ENCODE peak calls at places on chromosome 13, in ten cellular contexts. One of them, this sample, is unnamed.
A peak's percentile ranks its signal among the peaks of the same experiment; 100 is the strongest.

GRCh38 chr13:45715351-45715750 is 13.2 kb downstream of the CBY2 start:
- DNase-seq in AG04449: no peak
- DNase-seq in NCI-H345: no peak
- DNase-seq in lung microvascular endothelial cell: no peak
- DNase-seq in Panc1: no peak
- DNase-seq in uterus: no peak
- DNase-seq in KBM-7: no peak
- DNase-seq in fibroblast of lung: no peak
- DNase-seq in midbrain: no peak
- DNase-seq in prostate gland: no peak
- DNase-seq in this sample: no peak

GRCh38 chr13:39918837-39919236 is 263.4 kb downstream of the COG6 start:
- DNase-seq in AG04449: no peak
- DNase-seq in NCI-H345: no peak
- DNase-seq in lung microvascular endothelial cell: no peak
- DNase-seq in Panc1: no peak
- DNase-seq in uterus: no peak
- DNase-seq in KBM-7: no peak
- DNase-seq in fibroblast of lung: no peak
- DNase-seq in midbrain: no peak
- DNase-seq in prostate gland: no peak
- DNase-seq in this sample: no peak

GRCh38 chr13:93767231-93767916 is 540.8 kb downstream of the GPC6 start:
- DNase-seq in AG04449: no peak
- DNase-seq in NCI-H345: no peak
- DNase-seq in lung microvascular endothelial cell: no peak
- DNase-seq in Panc1: no peak
- DNase-seq in uterus: no peak
- DNase-seq in KBM-7: no peak
- DNase-seq in fibroblast of lung: no peak
- DNase-seq in midbrain: no peak
- DNase-seq in prostate gland: no peak
- DNase-seq in this sample: no peak

GRCh38 chr13:78499802-78500201 is 103.5 kb downstream of the POU4F1 start:
- DNase-seq in AG04449: no peak
- DNase-seq in NCI-H345: no peak
- DNase-seq in lung microvascular endothelial cell: no peak
- DNase-seq in Panc1: no peak
- DNase-seq in uterus: no peak
- DNase-seq in KBM-7: no peak
- DNase-seq in fibroblast of lung: no peak
- DNase-seq in midbrain: no peak
- DNase-seq in prostate gland: no peak
- DNase-seq in this sample: no peak

GRCh38 chr13:34011552-34012085 is 193.7 kb downstream of the RFC3 start:
- DNase-seq in AG04449: no peak
- DNase-seq in NCI-H345: peak; percentile 62
- DNase-seq in lung microvascular endothelial cell: no peak
- DNase-seq in Panc1: no peak
- DNase-seq in uterus: no peak
- DNase-seq in KBM-7: no peak
- DNase-seq in fibroblast of lung: no peak
- DNase-seq in midbrain: no peak
- DNase-seq in prostate gland: no peak
- DNase-seq in this sample: no peak

GRCh38 chr13:71867101-71867814 is at the start of gene DACH1:
- DNase-seq in AG04449: no peak
- DNase-seq in NCI-H345: peak; percentile 71
- DNase-seq in lung microvascular endothelial cell: no peak
- DNase-seq in Panc1: no peak
- DNase-seq in uterus: peak; percentile 41
- DNase-seq in KBM-7: peak; percentile 75
- DNase-seq in fibroblast of lung: peak; percentile 83
- DNase-seq in midbrain: no peak
- DNase-seq in prostate gland: peak; percentile 77
- DNase-seq in this sample: peak; percentile 36

GRCh38 chr13:75798353-75799245 is 162.5 kb downstream of the LMO7 start:
- DNase-seq in AG04449: no peak
- DNase-seq in NCI-H345: no peak
- DNase-seq in lung microvascular endothelial cell: peak; percentile 11
- DNase-seq in Panc1: peak; percentile 57
- DNase-seq in uterus: no peak
- DNase-seq in KBM-7: no peak
- DNase-seq in fibroblast of lung: no peak
- DNase-seq in midbrain: no peak
- DNase-seq in prostate gland: no peak
- DNase-seq in this sample: no peak

GRCh38 chr13:75812751-75813181 is 176.6 kb downstream of the LMO7 start:
- DNase-seq in AG04449: no peak
- DNase-seq in NCI-H345: no peak
- DNase-seq in lung microvascular endothelial cell: peak; percentile 23
- DNase-seq in Panc1: no peak
- DNase-seq in uterus: no peak
- DNase-seq in KBM-7: no peak
- DNase-seq in fibroblast of lung: peak; percentile 60
- DNase-seq in midbrain: no peak
- DNase-seq in prostate gland: no peak
- DNase-seq in this sample: no peak

GRCh38 chr13:45511310-45512147 is 46.8 kb downstream of the COG3 start:
- DNase-seq in AG04449: no peak
- DNase-seq in NCI-H345: peak; percentile 49
- DNase-seq in lung microvascular endothelial cell: peak; percentile 81
- DNase-seq in Panc1: peak; percentile 52
- DNase-seq in uterus: peak; percentile 24
- DNase-seq in KBM-7: peak; percentile 82
- DNase-seq in fibroblast of lung: peak; percentile 84
- DNase-seq in midbrain: peak; percentile 80
- DNase-seq in prostate gland: peak; percentile 34
- DNase-seq in this sample: no peak

GRCh38 chr13:27125357-27126282 is 46.0 kb downstream of the USP12 start:
- DNase-seq in AG04449: no peak
- DNase-seq in NCI-H345: peak; percentile 84
- DNase-seq in lung microvascular endothelial cell: no peak
- DNase-seq in Panc1: no peak
- DNase-seq in uterus: no peak
- DNase-seq in KBM-7: no peak
- DNase-seq in fibroblast of lung: no peak
- DNase-seq in midbrain: no peak
- DNase-seq in prostate gland: no peak
- DNase-seq in this sample: no peak

GRCh38 chr13:100473087-100473486 is 115.5 kb downstream of the GGACT start:
- DNase-seq in AG04449: no peak
- DNase-seq in NCI-H345: no peak
- DNase-seq in lung microvascular endothelial cell: no peak
- DNase-seq in Panc1: no peak
- DNase-seq in uterus: no peak
- DNase-seq in KBM-7: no peak
- DNase-seq in fibroblast of lung: no peak
- DNase-seq in midbrain: no peak
- DNase-seq in prostate gland: no peak
- DNase-seq in this sample: no peak

GRCh38 chr13:41960195-41960699 is 662 bp downstream of the VWA8 start:
- DNase-seq in AG04449: no peak
- DNase-seq in NCI-H345: no peak
- DNase-seq in lung microvascular endothelial cell: peak; percentile 3
- DNase-seq in Panc1: no peak
- DNase-seq in uterus: no peak
- DNase-seq in KBM-7: peak; percentile 50
- DNase-seq in fibroblast of lung: peak; percentile 47
- DNase-seq in midbrain: no peak
- DNase-seq in prostate gland: no peak
- DNase-seq in this sample: no peak

GRCh38 chr13:50326746-50327145 is 311.5 kb downstream of the KCNRG start:
- DNase-seq in AG04449: no peak
- DNase-seq in NCI-H345: no peak
- DNase-seq in lung microvascular endothelial cell: no peak
- DNase-seq in Panc1: no peak
- DNase-seq in uterus: no peak
- DNase-seq in KBM-7: peak; percentile 63
- DNase-seq in fibroblast of lung: no peak
- DNase-seq in midbrain: no peak
- DNase-seq in prostate gland: no peak
- DNase-seq in this sample: no peak

GRCh38 chr13:34347784-34348573 is 530.0 kb downstream of the RFC3 start:
- DNase-seq in AG04449: no peak
- DNase-seq in NCI-H345: peak; percentile 21
- DNase-seq in lung microvascular endothelial cell: no peak
- DNase-seq in Panc1: no peak
- DNase-seq in uterus: no peak
- DNase-seq in KBM-7: no peak
- DNase-seq in fibroblast of lung: no peak
- DNase-seq in midbrain: no peak
- DNase-seq in prostate gland: peak; percentile 64
- DNase-seq in this sample: no peak

GRCh38 chr13:34849406-34849805 is 92.7 kb upstream of the NBEA start:
- DNase-seq in AG04449: no peak
- DNase-seq in NCI-H345: no peak
- DNase-seq in lung microvascular endothelial cell: no peak
- DNase-seq in Panc1: no peak
- DNase-seq in uterus: no peak
- DNase-seq in KBM-7: no peak
- DNase-seq in fibroblast of lung: no peak
- DNase-seq in midbrain: no peak
- DNase-seq in prostate gland: no peak
- DNase-seq in this sample: no peak

GRCh38 chr13:75993823-75994222 is 357.7 kb downstream of the LMO7 start:
- DNase-seq in AG04449: no peak
- DNase-seq in NCI-H345: no peak
- DNase-seq in lung microvascular endothelial cell: no peak
- DNase-seq in Panc1: no peak
- DNase-seq in uterus: no peak
- DNase-seq in KBM-7: no peak
- DNase-seq in fibroblast of lung: no peak
- DNase-seq in midbrain: no peak
- DNase-seq in prostate gland: no peak
- DNase-seq in this sample: no peak

GRCh38 chr13:98839826-98840769 is 87.6 kb upstream of the SLC15A1 start:
- DNase-seq in AG04449: no peak
- DNase-seq in NCI-H345: peak; percentile 31
- DNase-seq in lung microvascular endothelial cell: peak; percentile 77
- DNase-seq in Panc1: peak; percentile 25
- DNase-seq in uterus: peak; percentile 31
- DNase-seq in KBM-7: peak; percentile 55
- DNase-seq in fibroblast of lung: peak; percentile 62
- DNase-seq in midbrain: peak; percentile 67
- DNase-seq in prostate gland: peak; percentile 43
- DNase-seq in this sample: peak; percentile 65

GRCh38 chr13:53151692-53152421 is 123.2 kb downstream of the OLFM4 start:
- DNase-seq in AG04449: no peak
- DNase-seq in NCI-H345: peak; percentile 68
- DNase-seq in lung microvascular endothelial cell: peak; percentile 64
- DNase-seq in Panc1: peak; percentile 41
- DNase-seq in uterus: peak; percentile 31
- DNase-seq in KBM-7: peak; percentile 72
- DNase-seq in fibroblast of lung: peak; percentile 42
- DNase-seq in midbrain: peak; percentile 71
- DNase-seq in prostate gland: peak; percentile 11
- DNase-seq in this sample: no peak

GRCh38 chr13:38819053-38819452 is 132.2 kb downstream of the FREM2 start:
- DNase-seq in AG04449: no peak
- DNase-seq in NCI-H345: peak; percentile 89
- DNase-seq in lung microvascular endothelial cell: peak; percentile 72
- DNase-seq in Panc1: no peak
- DNase-seq in uterus: peak; percentile 17
- DNase-seq in KBM-7: no peak
- DNase-seq in fibroblast of lung: peak; percentile 11
- DNase-seq in midbrain: peak; percentile 53
- DNase-seq in prostate gland: peak; percentile 28
- DNase-seq in this sample: no peak

GRCh38 chr13:113759525-113760137 is 605 bp downstream of the TMEM255B start:
- DNase-seq in AG04449: no peak
- DNase-seq in NCI-H345: peak; percentile 41
- DNase-seq in lung microvascular endothelial cell: peak; percentile 82
- DNase-seq in Panc1: no peak
- DNase-seq in uterus: peak; percentile 38
- DNase-seq in KBM-7: no peak
- DNase-seq in fibroblast of lung: peak; percentile 26
- DNase-seq in midbrain: peak; percentile 4
- DNase-seq in prostate gland: no peak
- DNase-seq in this sample: peak; percentile 62

GRCh38 chr13:113219311-113219940 is 10.0 kb downstream of the CUL4A start:
- DNase-seq in AG04449: no peak
- DNase-seq in NCI-H345: no peak
- DNase-seq in lung microvascular endothelial cell: no peak
- DNase-seq in Panc1: no peak
- DNase-seq in uterus: no peak
- DNase-seq in KBM-7: no peak
- DNase-seq in fibroblast of lung: no peak
- DNase-seq in midbrain: no peak
- DNase-seq in prostate gland: no peak
- DNase-seq in this sample: no peak

GRCh38 chr13:76012091-76012721 is 376.1 kb downstream of the LMO7 start:
- DNase-seq in AG04449: no peak
- DNase-seq in NCI-H345: no peak
- DNase-seq in lung microvascular endothelial cell: no peak
- DNase-seq in Panc1: no peak
- DNase-seq in uterus: no peak
- DNase-seq in KBM-7: no peak
- DNase-seq in fibroblast of lung: no peak
- DNase-seq in midbrain: no peak
- DNase-seq in prostate gland: no peak
- DNase-seq in this sample: no peak